ENCODE peak calls at places on chromosomes 7 and 10, in five cellular contexts. S, H, U, O and I are unnamed samples. For H3K27me3, the result is how much of the 10 kb centered on the place peaks cover.

GRCh38 chr10:33189373-33189772 is 145.1 kb downstream of the NRP1 start:
- DNase-seq in O (no peak), S (no peak), H (no peak), U (no peak), I (no peak)

GRCh38 chr7:2245883-2246679 is 4.1 kb downstream of the NUDT1 start:
- DNase-seq in U (no peak), O (no peak), S (peak), H (no peak), I (no peak)

GRCh38 chr10:114925675-114926204 is 12.3 kb upstream of the TRUB1 start:
- DNase-seq in S (no peak), O (no peak), H (no peak), U (peak), I (peak)

GRCh38 chr7:30163231-30163894 is 28.6 kb downstream of the MTURN start:
- DNase-seq in S (no peak), O (no peak), H (no peak), U (no peak), I (no peak)

GRCh38 chr10:123150986-123151738 is 3.0 kb upstream of the BUB3 start:
- DNase-seq in U (peak), H (no peak), S (peak), O (no peak), I (no peak)

GRCh38 chr7:64562621-64563275 is at the start of gene ZNF680:
- DNase-seq in O (peak), U (peak), S (peak), H (peak), I (peak)

GRCh38 chr7:31791881-31792280 is 104.9 kb downstream of the PPP1R17 start:
- DNase-seq in H (no peak), O (no peak), S (no peak), U (peak), I (no peak)

GRCh38 chr7:122137291-122138077 is 6.6 kb downstream of the AASS start:
- DNase-seq in O (no peak), U (peak), H (no peak), S (no peak), I (no peak)

GRCh38 chr7:134639061-134639460 is 7.6 kb upstream of the BPGM start:
- DNase-seq in H (no peak), U (no peak), O (no peak), S (no peak), I (no peak)

GRCh38 chr10:72012801-72013200 is 48.6 kb downstream of the CHST3 start:
- DNase-seq in H (no peak), U (no peak), S (no peak), O (no peak), I (no peak)

GRCh38 chr10:114940735-114941134 is 2.7 kb downstream of the TRUB1 start:
- DNase-seq in S (no peak), H (no peak), O (no peak), U (peak), I (peak)

GRCh38 chr7:122199171-122199570 is 55.1 kb upstream of the AASS start:
- DNase-seq in U (peak), O (no peak), S (no peak), H (no peak), I (no peak)

GRCh38 chr7:124480074-124480820 is 285.3 kb downstream of the GPR37 start:
- DNase-seq in S (peak), O (no peak), H (no peak), U (no peak), I (no peak)

GRCh38 chr7:17038160-17038782 is 156.5 kb upstream of the AGR3 start:
- DNase-seq in U (no peak), S (no peak), H (no peak), O (no peak), I (no peak)

GRCh38 chr10:103666109-103666508 is 172.6 kb downstream of the NEURL1 start:
- DNase-seq in S (no peak), O (no peak), H (peak), U (peak), I (peak)

GRCh38 chr10:78648256-78648860 is 420.4 kb upstream of the ZMIZ1 start:
- DNase-seq in O (no peak), S (no peak), U (peak), H (no peak), I (peak)

GRCh38 chr7:17941171-17941490 is 837 bp upstream of the SNX13 start:
- DNase-seq in H (no peak), O (no peak), U (peak), S (no peak), I (no peak)

GRCh38 chr10:11685787-11686218 is 56.4 kb upstream of the ECHDC3 start:
- DNase-seq in S (no peak), H (peak), U (peak), O (peak), I (peak)

GRCh38 chr7:143229054-143229790 is 7.4 kb downstream of the TAS2R40 start:
- DNase-seq in U (peak), H (no peak), O (no peak), S (no peak), I (no peak)

GRCh38 chr10:122696687-122697086 is 3.0 kb downstream of the C10orf120 start:
- DNase-seq in U (no peak), S (no peak), H (no peak), O (no peak), I (no peak)

GRCh38 chr7:2373124-2373556 is 18.5 kb downstream of the EIF3B start:
- DNase-seq in O (no peak), H (no peak), S (no peak), U (peak), I (no peak)

GRCh38 chr7:159167139-159167538 is 22.5 kb upstream of the VIPR2 start:
- DNase-seq in O (no peak), H (no peak), S (peak), U (no peak), I (peak)
- H3K27me3 ChIP-seq in O (under half), H (under half), S (under half), U (under half), I (under half)

DNA sequence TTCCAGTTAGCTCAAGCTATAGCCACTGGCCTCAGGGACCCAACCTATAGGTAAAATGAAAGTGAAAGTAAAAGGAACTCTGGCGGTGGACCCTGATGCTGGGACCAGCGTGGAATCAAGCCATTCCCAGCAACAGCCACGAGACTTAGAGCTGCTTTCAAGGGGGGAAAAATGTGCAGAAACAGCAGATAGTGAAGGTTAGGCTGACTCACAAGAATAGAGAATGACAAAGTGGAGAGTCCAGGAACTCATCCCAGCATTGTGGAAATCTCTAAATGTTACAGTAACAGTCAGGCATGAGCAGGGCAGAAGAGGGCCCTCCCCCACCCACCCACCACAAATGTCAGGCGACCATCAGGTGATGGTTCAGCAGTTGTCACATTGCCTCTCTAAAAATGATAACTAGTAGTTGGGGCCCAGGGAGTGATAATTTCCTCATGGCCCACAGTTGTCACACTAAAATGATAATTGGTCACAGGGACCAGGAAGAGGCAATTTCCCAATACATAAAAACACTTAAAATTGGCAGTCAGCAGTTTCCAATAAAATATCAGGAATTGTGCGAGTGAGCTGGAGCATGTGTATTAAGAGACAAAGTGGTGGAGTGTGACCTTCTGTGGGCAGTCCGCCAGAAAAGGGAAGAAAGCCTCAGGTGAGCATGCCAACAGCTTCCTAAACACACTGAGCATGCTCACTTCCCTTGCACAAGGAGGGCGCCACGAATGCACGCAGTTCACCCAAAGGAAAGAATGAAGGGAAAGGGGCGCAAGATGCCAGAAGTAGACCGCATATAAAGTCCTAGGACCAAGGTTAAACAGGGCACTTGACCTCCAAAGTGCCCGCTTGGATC is 129.8 kb upstream of the PPP1R3A start:
- DNase-seq in O (no peak), H (no peak), U (peak), S (no peak), I (peak)
- H3K4me3 ChIP-seq in O (no peak), H (peak), U (peak), S (no peak), I (peak)

GRCh38 chr10:93090619-93091018 is 16.9 kb downstream of the CYP26A1 start:
- DNase-seq in H (no peak), S (no peak), U (no peak), O (no peak), I (no peak)
- H3K27me3 ChIP-seq in H (under half), S (under half), U (under half), O (under half), I (under half)

GRCh38 chr10:113304726-113305125 is 248.1 kb upstream of the HABP2 start:
- DNase-seq in S (no peak), H (no peak), O (no peak), U (no peak), I (peak)
- H3K4me3 ChIP-seq in S (no peak), H (no peak), O (no peak), U (no peak), I (no peak)

DNA sequence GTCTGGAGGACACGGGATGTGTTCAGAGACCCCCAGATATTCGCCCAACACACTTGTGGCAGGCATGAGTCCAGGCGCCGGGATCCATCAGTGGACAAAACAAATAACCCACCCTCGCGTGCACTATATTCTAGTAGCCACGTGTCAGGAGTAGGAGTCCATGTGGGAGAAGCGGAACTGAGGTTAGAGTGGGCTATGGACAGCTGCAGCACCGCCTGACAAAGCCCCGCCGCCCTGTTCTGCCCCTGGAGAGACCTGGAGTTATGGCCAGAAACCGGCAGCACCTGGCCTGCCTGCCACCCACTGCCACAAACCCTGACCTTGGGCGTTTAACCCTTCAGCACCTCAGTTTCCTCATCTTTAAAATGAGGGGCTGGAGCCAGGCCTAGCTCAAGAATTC is 181.0 kb upstream of the RNF32 start:
- DNase-seq in S (no peak), O (no peak), U (no peak), H (no peak), I (no peak)
- H3K27me3 ChIP-seq in S (under half), O (under half), U (under half), H (under half), I (under half)

DNA sequence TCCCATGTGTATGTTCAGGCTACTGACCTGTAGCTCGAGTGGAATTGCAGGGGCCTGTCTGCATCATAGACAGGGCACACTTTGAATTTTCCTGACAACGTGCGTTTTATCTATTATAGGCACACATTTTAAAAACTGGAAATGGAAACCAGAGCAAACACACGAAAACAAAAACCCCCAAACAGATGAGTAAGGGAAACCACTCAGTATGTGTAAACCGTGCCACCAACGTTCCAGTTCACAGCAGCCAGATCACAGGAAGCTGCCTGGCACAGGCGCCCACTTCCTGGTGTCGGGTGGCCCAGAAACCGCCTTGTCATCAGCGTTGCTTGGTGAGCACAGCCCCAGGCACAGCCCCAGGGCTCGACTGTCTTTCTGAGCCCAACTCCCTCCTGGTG is 34.5 kb upstream of the DNAJB6 start:
- DNase-seq in H (no peak), O (peak), S (peak), U (peak), I (peak)
- H3K4me3 ChIP-seq in H (no peak), O (no peak), S (no peak), U (no peak), I (no peak)

GRCh38 chr10:127534511-127534910 is 14.6 kb upstream of the NPS start:
- DNase-seq in S (no peak), U (no peak), H (no peak), O (no peak), I (no peak)

GRCh38 chr10:127535802-127536515 is 13.2 kb upstream of the NPS start:
- DNase-seq in U (no peak), S (no peak), H (no peak), O (no peak), I (peak)

GRCh38 chr10:127534074-127534473 is 15.0 kb upstream of the NPS start:
- DNase-seq in S (no peak), O (no peak), H (no peak), U (no peak), I (no peak)

GRCh38 chr10:127532193-127532592 is 16.9 kb upstream of the NPS start:
- DNase-seq in U (no peak), H (no peak), O (no peak), S (no peak), I (no peak)

DNA sequence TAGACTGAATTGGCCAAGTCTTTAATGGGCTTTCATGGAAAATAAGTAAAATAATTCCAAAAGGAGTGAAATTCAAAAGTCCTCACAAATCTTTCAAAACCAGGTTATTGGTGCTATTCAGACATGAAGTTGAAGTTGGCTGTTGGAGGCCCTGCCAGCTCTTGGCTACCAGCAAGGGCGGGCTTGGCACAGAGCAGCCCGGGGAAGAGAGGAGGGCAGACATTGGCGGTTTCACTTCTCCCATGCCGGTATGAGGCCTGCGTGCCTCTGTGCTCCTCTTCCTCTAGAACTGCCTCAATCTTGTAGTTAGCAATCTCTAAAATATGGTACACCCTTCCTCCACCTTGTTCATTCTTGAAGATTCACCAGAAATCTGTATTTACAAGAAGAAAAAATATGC is 16.4 kb upstream of the NPS start:
- DNase-seq in S (no peak), H (no peak), U (no peak), O (no peak), I (no peak)
- H3K27me3 ChIP-seq in S (under half), H (half or more), U (under half), O (under half), I (under half)